ENCODE peak calls at places on chromosomes 6 and 20, in six cellular contexts. B is OCI-LY7, U is coronary artery, L is neural progenitor cell, P is AG04450, C is esophagus squamous epithelium. I is an unnamed sample.

GRCh38 chr20:12012241-12013222 is 94.8 kb downstream of the BTBD3 start:
- DNase-seq in B (peak), U (no peak), L (peak), P (peak), C (no peak), I (no peak)

GRCh38 chr6:135215160-135215559 is 34.1 kb downstream of the MYB start:
- DNase-seq in B (no peak), U (no peak), L (no peak), P (no peak), C (no peak), I (no peak)

GRCh38 chr20:61565791-61566190 is 313.7 kb downstream of the CDH4 start:
- DNase-seq in B (no peak), U (no peak), L (no peak), P (no peak), C (no peak), I (no peak)

GRCh38 chr6:41406821-41407787 is 71.7 kb downstream of the NCR2 start:
- DNase-seq in B (no peak), U (no peak), L (peak), P (no peak), C (no peak), I (no peak)

GRCh38 chr6:50381106-50381415 is 331.3 kb upstream of the DEFB112 start:
- DNase-seq in B (no peak), U (no peak), L (peak), P (no peak), C (no peak), I (no peak)

GRCh38 chr6:2875840-2876207 is 27.3 kb downstream of the SERPINB9 start:
- DNase-seq in B (peak), U (no peak), L (peak), P (no peak), C (no peak), I (no peak)

GRCh38 chr6:151647871-151648639 is 154.2 kb downstream of the CCDC170 start:
- DNase-seq in B (peak), U (no peak), L (peak), P (no peak), C (no peak), I (no peak)

GRCh38 chr6:42722497-42722896 is at the start of gene PRPH2:
- DNase-seq in B (no peak), U (no peak), L (no peak), P (no peak), C (no peak), I (no peak)

GRCh38 chr20:45011108-45011526 is 44.8 kb downstream of the STK4 start:
- DNase-seq in B (peak), U (no peak), L (peak), P (peak), C (no peak), I (no peak)

GRCh38 chr6:4543596-4543995 is 232.6 kb upstream of the CDYL start:
- DNase-seq in B (no peak), U (no peak), L (no peak), P (no peak), C (no peak), I (no peak)

GRCh38 chr6:41715779-41716515 is 19.5 kb downstream of the TFEB start:
- DNase-seq in B (peak), U (no peak), L (no peak), P (no peak), C (no peak), I (no peak)

GRCh38 chr6:37060195-37060559 is 54.7 kb downstream of the FGD2 start:
- DNase-seq in B (no peak), U (no peak), L (no peak), P (no peak), C (no peak), I (no peak)

GRCh38 chr6:157982297-157982579 is 575 bp downstream of the SYNJ2 start:
- DNase-seq in B (no peak), U (no peak), L (peak), P (no peak), C (no peak), I (no peak)

GRCh38 chr6:5398530-5398929 is 137.2 kb downstream of the FARS2 start:
- DNase-seq in B (peak), U (no peak), L (peak), P (no peak), C (no peak), I (peak)

GRCh38 chr6:132399376-132400074 is 1.8 kb downstream of the MOXD1 start:
- DNase-seq in B (no peak), U (no peak), L (no peak), P (no peak), C (no peak), I (peak)

GRCh38 chr20:20463933-20464374 is 96.0 kb downstream of the INSM1 start:
- DNase-seq in B (peak), U (no peak), L (peak), P (no peak), C (no peak), I (no peak)

GRCh38 chr6:19759117-19759880 is 77.9 kb upstream of the ID4 start:
- DNase-seq in B (no peak), U (no peak), L (no peak), P (peak), C (no peak), I (peak)

GRCh38 chr20:4957939-4958362 is 43.4 kb downstream of the SLC23A2 start:
- DNase-seq in B (no peak), U (no peak), L (no peak), P (no peak), C (no peak), I (no peak)

GRCh38 chr20:19966840-19967239 is 50.3 kb upstream of the NAA20 start:
- DNase-seq in B (no peak), U (no peak), L (no peak), P (no peak), C (no peak), I (no peak)

GRCh38 chr6:1312193-1312443 is 220 bp downstream of the FOXQ1 start:
- DNase-seq in B (no peak), U (no peak), L (no peak), P (no peak), C (no peak), I (no peak)

GRCh38 chr6:1313755-1314503 is 2.0 kb downstream of the FOXQ1 start:
- DNase-seq in B (no peak), U (no peak), L (peak), P (no peak), C (no peak), I (no peak)

GRCh38 chr6:1312444-1313363 is 806 bp downstream of the FOXQ1 start:
- DNase-seq in B (no peak), U (no peak), L (peak), P (no peak), C (no peak), I (no peak)

GRCh38 chr6:1314617-1315016 is 2.7 kb downstream of the FOXQ1 start:
- DNase-seq in B (no peak), U (no peak), L (no peak), P (no peak), C (no peak), I (no peak)

GRCh38 chr6:1313364-1313754 is 1.5 kb downstream of the FOXQ1 start:
- DNase-seq in B (no peak), U (no peak), L (no peak), P (no peak), C (no peak), I (no peak)
- H3K4me3 ChIP-seq in B (no peak), U (peak), L (no peak), P (peak), C (peak), I (no peak)

DNA sequence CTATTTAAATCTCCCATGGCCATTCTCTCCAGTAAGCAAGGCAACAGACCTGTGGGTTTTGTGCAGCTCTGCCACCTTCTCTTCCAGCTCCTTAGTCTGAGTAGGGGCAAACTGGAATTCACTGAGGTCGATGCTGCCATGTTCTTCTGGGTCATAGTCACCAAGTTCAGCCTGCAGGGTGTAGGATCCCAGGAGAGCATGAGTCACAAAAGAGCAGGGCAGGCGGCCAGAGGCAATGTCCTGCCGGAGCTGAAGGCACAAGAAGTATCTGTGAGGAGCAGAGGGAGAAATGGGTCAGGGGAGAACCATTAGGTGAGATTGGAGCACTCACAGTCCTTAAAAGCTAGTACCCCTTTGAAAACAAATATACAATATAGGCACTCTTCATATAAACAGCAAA is 73.7 kb downstream of the SMLR1 start:
- DNase-seq in B (no peak), U (peak), L (no peak), P (peak), C (no peak), I (peak)
- TF ChIP-seq CTCF in B (no peak), U (no peak), L (no peak), P (no peak), C (no peak), I (no peak)

GRCh38 chr6:46014511-46015118 is 1.0 kb downstream of the CLIC5 start:
- DNase-seq in B (no peak), U (no peak), L (peak), P (no peak), C (no peak), I (no peak)

GRCh38 chr6:46015119-46015968 is at the start of gene CLIC5:
- DNase-seq in B (no peak), U (no peak), L (peak), P (no peak), C (no peak), I (no peak)

GRCh38 chr6:46016063-46016608 is 476 bp upstream of the CLIC5 start:
- DNase-seq in B (no peak), U (no peak), L (no peak), P (no peak), C (no peak), I (no peak)

GRCh38 chr6:46013639-46014038 is 2.0 kb downstream of the CLIC5 start:
- DNase-seq in B (no peak), U (no peak), L (peak), P (no peak), C (no peak), I (no peak)

DNA sequence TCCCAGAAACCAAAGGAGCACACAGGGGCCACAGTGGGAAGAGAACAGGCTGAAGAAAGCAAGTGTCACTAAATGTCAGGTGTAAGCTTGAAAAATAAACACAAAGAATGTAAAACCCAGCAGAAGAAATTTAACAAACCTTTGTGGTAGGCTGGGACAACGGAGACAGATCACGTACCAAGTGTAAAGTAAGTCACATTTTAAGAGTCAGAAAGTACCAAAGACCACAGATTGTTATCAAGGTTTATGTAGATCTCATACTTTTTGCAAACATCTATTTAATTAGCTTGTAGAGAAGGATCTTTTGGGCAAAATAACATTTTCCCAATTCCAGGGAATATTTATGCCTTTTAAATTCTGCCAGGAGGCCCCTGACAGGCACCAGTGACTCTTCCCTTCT is 1.6 kb downstream of the CLIC5 start:
- DNase-seq in B (no peak), U (no peak), L (no peak), P (no peak), C (no peak), I (no peak)
- H3K4me3 ChIP-seq in B (no peak), U (peak), L (peak), P (no peak), C (no peak), I (no peak)

GRCh38 chr6:108523697-108524096 is 37.0 kb upstream of the FOXO3 start:
- DNase-seq in B (no peak), U (no peak), L (no peak), P (no peak), C (no peak), I (no peak)

GRCh38 chr6:108531332-108531731 is 29.4 kb upstream of the FOXO3 start:
- DNase-seq in B (no peak), U (no peak), L (no peak), P (no peak), C (no peak), I (no peak)

GRCh38 chr6:108528878-108529277 is 31.8 kb upstream of the FOXO3 start:
- DNase-seq in B (no peak), U (no peak), L (no peak), P (no peak), C (no peak), I (no peak)

GRCh38 chr6:108524528-108525218 is 36.0 kb upstream of the FOXO3 start:
- DNase-seq in B (no peak), U (no peak), L (peak), P (no peak), C (no peak), I (peak)

DNA sequence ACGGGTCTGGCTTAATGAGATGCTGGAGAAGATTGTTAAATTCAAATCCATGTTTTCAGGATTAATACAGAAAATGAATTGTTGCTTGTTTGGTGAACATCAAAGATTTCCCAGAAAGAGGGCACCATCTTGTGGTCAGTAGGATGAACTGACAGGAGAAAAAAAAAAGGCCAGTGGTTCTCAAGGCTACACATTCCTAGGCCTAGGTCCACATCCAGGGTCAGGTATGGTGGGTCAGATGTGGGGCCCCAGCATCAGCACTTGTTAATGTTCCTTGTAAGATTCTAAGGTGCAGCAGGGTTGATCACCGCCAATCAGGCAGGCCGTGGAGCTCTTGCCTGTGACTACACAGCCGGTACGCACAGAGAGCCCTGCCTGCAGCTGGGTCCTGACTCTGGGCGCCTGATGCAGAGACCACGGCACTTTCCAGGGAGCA is 34.0 kb upstream of the FOXO3 start:
- DNase-seq in B (peak), U (no peak), L (peak), P (peak), C (no peak), I (no peak)
- TF ChIP-seq CTCF in B (peak), U (peak), L (peak), P (peak), C (peak), I (peak)

GRCh38 chr6:107713214-107713962 is 110.7 kb downstream of the SCML4 start:
- DNase-seq in B (peak), U (no peak), L (no peak), P (no peak), C (no peak), I (no peak)
- H3K4me3 ChIP-seq in B (peak), U (peak), L (no peak), P (peak), C (no peak), I (peak)

DNA sequence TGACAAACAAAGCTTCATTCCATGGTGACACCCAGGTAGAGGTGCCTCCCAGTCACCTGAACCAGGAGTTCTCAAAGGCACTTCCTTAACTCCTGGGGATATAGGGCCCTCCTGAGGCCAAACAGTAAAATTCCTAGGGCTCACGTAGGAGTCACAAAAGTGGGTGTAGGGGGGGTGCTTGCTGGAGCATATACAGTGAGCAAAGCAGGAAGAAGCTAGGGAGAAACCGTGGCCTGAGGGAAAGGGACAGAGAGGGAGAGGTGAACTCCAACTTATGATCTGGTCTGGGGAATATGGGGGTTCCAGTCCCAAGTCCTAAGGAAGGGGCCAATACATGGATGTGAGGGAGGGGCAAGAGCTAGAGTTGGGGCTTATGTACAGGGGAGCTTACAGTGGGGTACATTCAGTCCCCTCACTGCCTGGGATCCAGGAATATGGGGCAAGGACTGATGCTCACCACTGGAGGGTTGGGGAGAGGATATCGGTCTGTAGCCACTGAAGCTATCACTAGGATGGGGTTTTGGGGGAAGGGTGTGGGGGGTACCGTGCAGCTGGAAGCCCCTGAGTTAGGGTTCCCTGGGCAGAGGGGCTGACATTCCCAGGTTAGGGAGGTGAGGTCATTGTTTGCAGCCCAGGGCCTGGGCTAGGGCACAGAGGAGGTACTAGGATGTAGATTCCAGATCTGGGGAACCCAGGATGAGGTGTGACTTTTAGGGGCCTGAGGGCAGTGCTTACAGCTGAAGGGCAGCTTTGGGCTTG is 950 bp downstream of the PEDS1 start:
- DNase-seq in B (no peak), U (no peak), L (no peak), P (no peak), C (no peak), I (no peak)
- TF ChIP-seq CTCF in B (peak), U (no peak), L (peak), P (no peak), C (peak), I (no peak)

GRCh38 chr6:146543211-146543939 is at the start of gene RAB32:
- DNase-seq in B (no peak), U (peak), L (peak), P (peak), C (peak), I (peak)
- H3K4me3 ChIP-seq in B (no peak), U (peak), L (peak), P (peak), C (peak), I (peak)

DNA sequence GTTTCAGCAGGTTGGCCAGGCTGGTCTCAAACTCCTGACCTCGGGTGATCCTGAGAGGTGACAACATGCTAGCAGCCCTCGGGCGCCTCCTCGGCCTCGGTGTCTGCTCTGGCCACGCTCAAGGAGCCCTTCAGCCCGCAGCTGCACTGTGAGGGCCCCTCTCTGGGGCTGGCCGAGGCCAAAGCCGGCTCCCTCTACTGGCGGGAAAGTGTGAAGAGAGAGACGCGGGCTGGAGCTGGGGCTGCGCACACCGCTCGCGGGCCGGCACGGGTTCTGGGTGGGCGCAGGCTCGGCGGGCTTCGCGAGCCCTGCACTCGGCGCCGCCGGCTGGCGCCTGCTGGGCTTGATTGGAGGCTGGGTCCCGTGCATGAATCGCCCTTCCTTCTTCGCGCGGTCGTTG is 80.8 kb upstream of the RBM24 start:
- DNase-seq in B (no peak), U (no peak), L (peak), P (no peak), C (no peak), I (no peak)
- TF ChIP-seq CTCF in B (no peak), U (no peak), L (peak), P (peak), C (no peak), I (no peak)

GRCh38 chr20:18721716-18722115 is 91.9 kb upstream of the SCP2D1 start:
- DNase-seq in B (no peak), U (no peak), L (no peak), P (no peak), C (no peak), I (no peak)
- H3K4me3 ChIP-seq in B (no peak), U (no peak), L (no peak), P (no peak), C (no peak), I (no peak)

I was measured in AG04449.